ENCODE peak calls at places on chromosomes 4 and X, in seven cellular contexts. X is NCI-H345; V is HFFc6; L is GM04504; I is activated CD8-positive, alpha-beta memory T cell treated with anti-CD3 and anti-CD28 coated beads for 48 hours; Z is iPS DF 19.7; K is AG08395. P is an unnamed sample.

GRCh38 chr4:67871867-67872266 is 11.9 kb downstream of the TMPRSS11D start:
- DNase-seq in X (peak), V (peak), L (peak), I (no peak), Z (no peak), K (peak), P (peak)

GRCh38 chr4:105350859-105351494 is 122.9 kb downstream of the PPA2 start:
- DNase-seq in X (no peak), V (no peak), L (no peak), I (no peak), Z (no peak), K (no peak), P (no peak)

GRCh38 chr4:106809083-106809482 is 227.0 kb downstream of the DKK2 start:
- DNase-seq in X (no peak), V (peak), L (peak), I (no peak), Z (no peak), K (peak), P (peak)

GRCh38 chrX:96432647-96433046 is 252.0 kb upstream of the DIAPH2 start:
- DNase-seq in X (no peak), V (peak), L (no peak), I (no peak), Z (no peak), K (peak), P (no peak)

GRCh38 chr4:77579406-77580076 is 26.1 kb upstream of the CXCL13 start:
- DNase-seq in X (no peak), V (peak), L (peak), I (no peak), Z (no peak), K (peak), P (no peak)

GRCh38 chr4:20044502-20044911 is 207.2 kb upstream of the SLIT2 start:
- DNase-seq in X (no peak), V (peak), L (peak), I (no peak), Z (no peak), K (peak), P (no peak)

GRCh38 chrX:47595701-47596655 is 13.7 kb downstream of the TIMP1 start:
- DNase-seq in X (no peak), V (peak), L (no peak), I (no peak), Z (no peak), K (no peak), P (no peak)

GRCh38 chr4:120731561-120731960 is 191.0 kb downstream of the PRDM5 start:
- DNase-seq in X (no peak), V (peak), L (peak), I (no peak), Z (no peak), K (peak), P (no peak)

GRCh38 chrX:124931241-124931640 is 388.4 kb upstream of the TEX13C start:
- DNase-seq in X (peak), V (no peak), L (no peak), I (no peak), Z (no peak), K (no peak), P (peak)

GRCh38 chrX:8849462-8849861 is 48.3 kb upstream of the FAM9A start:
- DNase-seq in X (no peak), V (no peak), L (no peak), I (no peak), Z (no peak), K (no peak), P (no peak)

GRCh38 chrX:78958419-78959116 is 13.4 kb downstream of the P2RY10 start:
- DNase-seq in X (no peak), V (no peak), L (no peak), I (no peak), Z (no peak), K (no peak), P (no peak)

GRCh38 chr4:8324640-8325239 is 55.2 kb downstream of the HTRA3 start:
- DNase-seq in X (no peak), V (peak), L (no peak), I (no peak), Z (no peak), K (no peak), P (no peak)

GRCh38 chrX:10617964-10618342 is 2.4 kb downstream of the MID1 start:
- DNase-seq in X (no peak), V (peak), L (no peak), I (no peak), Z (no peak), K (no peak), P (no peak)

GRCh38 chr4:171814545-171814944 is 1.3 kb downstream of the GALNTL6 start:
- DNase-seq in X (no peak), V (no peak), L (no peak), I (no peak), Z (no peak), K (no peak), P (no peak)

GRCh38 chrX:136662976-136663375 is 15.0 kb downstream of the CD40LG start:
- DNase-seq in X (no peak), V (no peak), L (no peak), I (no peak), Z (no peak), K (no peak), P (no peak)

GRCh38 chrX:43581888-43582539 is 74.1 kb upstream of the MAOA start:
- DNase-seq in X (no peak), V (no peak), L (no peak), I (no peak), Z (no peak), K (no peak), P (no peak)

GRCh38 chrX:10971176-10971575 is 140.0 kb upstream of the HCCS start:
- DNase-seq in X (no peak), V (no peak), L (no peak), I (no peak), Z (no peak), K (no peak), P (no peak)

GRCh38 chr4:105996845-105997244 is 101.6 kb downstream of the NPNT start:
- DNase-seq in X (no peak), V (no peak), L (no peak), I (no peak), Z (no peak), K (no peak), P (no peak)

GRCh38 chr4:38661371-38661770 is 2.6 kb upstream of the KLF3 start:
- DNase-seq in X (no peak), V (no peak), L (no peak), I (no peak), Z (no peak), K (no peak), P (no peak)

P was measured in DMS153.